ENCODE peak calls at places on chromosomes 13 and 19, in six cellular contexts. L, S, Q, W, U and B are unnamed samples.

GRCh38 chr13:40187836-40188591 is 478.4 kb downstream of the FOXO1 start:
- DNase-seq in W (no peak), S (peak), L (no peak), Q (no peak), U (peak), B (no peak)

GRCh38 chr13:40613954-40614353 is 52.5 kb downstream of the FOXO1 start:
- DNase-seq in L (no peak), W (no peak), S (no peak), Q (no peak), U (no peak), B (no peak)

GRCh38 chr19:48353682-48354081 is 10.1 kb downstream of the TMEM143 start:
- DNase-seq in L (no peak), U (no peak), W (no peak), Q (no peak), S (no peak), B (peak)

GRCh38 chr19:42076375-42076944 is 494 bp downstream of the ZNF574 start:
- DNase-seq in Q (no peak), W (no peak), U (peak), L (no peak), S (peak), B (no peak)

GRCh38 chr13:75470676-75471075 is 11.3 kb downstream of the TBC1D4 start:
- DNase-seq in W (no peak), Q (no peak), L (no peak), U (no peak), S (no peak), B (no peak)

GRCh38 chr13:37039908-37040307 is 19.6 kb downstream of the SUPT20H start:
- DNase-seq in L (no peak), U (no peak), Q (no peak), W (no peak), S (no peak), B (no peak)

GRCh38 chr13:44734204-44734707 is 158.1 kb upstream of the TSC22D1 start:
- DNase-seq in S (no peak), Q (peak), U (no peak), L (no peak), W (peak), B (peak)

GRCh38 chr13:71863249-71863648 is 3.8 kb downstream of the DACH1 start:
- DNase-seq in S (no peak), U (no peak), Q (no peak), L (no peak), W (no peak), B (no peak)

GRCh38 chr13:22060187-22060586 is 389.3 kb downstream of the FGF9 start:
- DNase-seq in Q (no peak), U (no peak), S (no peak), L (no peak), W (no peak), B (no peak)

GRCh38 chr13:23851106-23851505 is 38.1 kb downstream of the MIPEP start:
- DNase-seq in U (no peak), S (no peak), L (no peak), Q (no peak), W (no peak), B (no peak)

GRCh38 chr19:11390933-11391680 is 7.0 kb upstream of the EPOR start:
- DNase-seq in W (no peak), S (no peak), U (no peak), L (no peak), Q (no peak), B (no peak)

GRCh38 chr19:4362871-4363545 is 19.6 kb downstream of the MPND start:
- DNase-seq in S (no peak), Q (no peak), W (no peak), L (no peak), U (no peak), B (no peak)

GRCh38 chr19:1624458-1624857 is 19.2 kb upstream of the UQCR11 start:
- DNase-seq in W (no peak), Q (peak), S (peak), U (peak), L (peak), B (peak)

GRCh38 chr19:8126511-8126910 is 22.9 kb downstream of the FBN3 start:
- DNase-seq in Q (no peak), S (no peak), L (no peak), W (no peak), U (no peak), B (no peak)

GRCh38 chr19:3692141-3693029 is 7.9 kb downstream of the PIP5K1C start:
- DNase-seq in Q (no peak), U (peak), S (peak), W (no peak), L (no peak), B (no peak)

GRCh38 chr13:27053235-27053884 is 118.3 kb downstream of the USP12 start:
- DNase-seq in U (no peak), Q (no peak), L (no peak), S (no peak), W (no peak), B (no peak)